ENCODE peak calls at places on chromosome 5, in six cellular contexts. C is B cell; F is upper lobe of right lung; J is breast epithelium; K is NCI-H1092; U is activated T-cell treated with anti-CD3 and anti-CD28 coated beads, Interleukin-2, amount 50 U/mL, for 24 hours. S is an unnamed sample.

GRCh38 chr5:109703827-109704226 is 14.1 kb downstream of the MAN2A1 start:
- DNase-seq in C (no peak), F (no peak), J (no peak), K (no peak), U (no peak), S (no peak)

GRCh38 chr5:55231476-55232193 is 1.8 kb downstream of the CCNO start:
- DNase-seq in C (no peak), F (no peak), J (no peak), K (no peak), U (peak), S (no peak)

GRCh38 chr5:93201061-93201460 is 380.0 kb downstream of the NR2F1-AS1 start:
- DNase-seq in C (no peak), F (no peak), J (no peak), K (no peak), U (no peak), S (no peak)

GRCh38 chr5:9714187-9714586 is 84.0 kb upstream of the TAS2R1 start:
- DNase-seq in C (no peak), F (no peak), J (no peak), K (no peak), U (no peak), S (no peak)

GRCh38 chr5:952597-953271 is 55.9 kb upstream of the NKD2 start:
- DNase-seq in C (no peak), F (no peak), J (no peak), K (no peak), U (no peak), S (no peak)

GRCh38 chr5:172503925-172504730 is 49.8 kb upstream of the SH3PXD2B start:
- DNase-seq in C (no peak), F (peak), J (no peak), K (no peak), U (peak), S (no peak)

GRCh38 chr5:116531635-116532034 is 43.0 kb downstream of the SEMA6A start:
- DNase-seq in C (no peak), F (no peak), J (no peak), K (no peak), U (no peak), S (no peak)

GRCh38 chr5:110366716-110367115 is 359.8 kb downstream of the TMEM232 start:
- DNase-seq in C (no peak), F (no peak), J (no peak), K (no peak), U (no peak), S (no peak)

GRCh38 chr5:141501805-141502204 is 12.9 kb downstream of the PCDHGC5 start:
- DNase-seq in C (no peak), F (no peak), J (no peak), K (no peak), U (no peak), S (no peak)

GRCh38 chr5:139012170-139012569 is 137.0 kb upstream of the LRRTM2 start:
- DNase-seq in C (no peak), F (no peak), J (no peak), K (no peak), U (no peak), S (no peak)

GRCh38 chr5:55711531-55712022 is 547 bp downstream of the SLC38A9 start:
- DNase-seq in C (no peak), F (no peak), J (no peak), K (no peak), U (peak), S (no peak)

GRCh38 chr5:175870820-175871447 is 444 bp upstream of the CPLX2 start:
- DNase-seq in C (no peak), F (no peak), J (no peak), K (no peak), U (no peak), S (no peak)

GRCh38 chr5:13985736-13986418 is 41.4 kb upstream of the DNAH5 start:
- DNase-seq in C (no peak), F (no peak), J (no peak), K (no peak), U (no peak), S (peak)

GRCh38 chr5:2780421-2781171 is 29.1 kb upstream of the IRX2 start:
- DNase-seq in C (no peak), F (peak), J (peak), K (no peak), U (no peak), S (no peak)

GRCh38 chr5:35902032-35902681 is 36.3 kb downstream of the CAPSL start:
- DNase-seq in C (no peak), F (no peak), J (no peak), K (no peak), U (no peak), S (no peak)

GRCh38 chr5:4862500-4862899 is 277.6 kb upstream of the ADAMTS16 start:
- DNase-seq in C (no peak), F (no peak), J (no peak), K (no peak), U (no peak), S (peak)

GRCh38 chr5:158935215-158935614 is 164.5 kb downstream of the EBF1 start:
- DNase-seq in C (no peak), F (no peak), J (no peak), K (no peak), U (no peak), S (no peak)

GRCh38 chr5:32100903-32101302 is 73.2 kb downstream of the GOLPH3 start:
- DNase-seq in C (no peak), F (no peak), J (no peak), K (no peak), U (no peak), S (no peak)

GRCh38 chr5:77973253-77973609 is 197.1 kb upstream of the TBCA start:
- DNase-seq in C (no peak), F (no peak), J (no peak), K (no peak), U (no peak), S (no peak)

GRCh38 chr5:32734822-32735378 is 23.8 kb downstream of the NPR3 start:
- DNase-seq in C (no peak), F (no peak), J (no peak), K (no peak), U (no peak), S (no peak)

GRCh38 chr5:111068208-111068607 is 3.3 kb upstream of the TSLP start:
- DNase-seq in C (no peak), F (no peak), J (no peak), K (no peak), U (no peak), S (no peak)

GRCh38 chr5:71533614-71534013 is 53.5 kb upstream of the MCCC2 start:
- DNase-seq in C (no peak), F (no peak), J (no peak), K (no peak), U (no peak), S (peak)

GRCh38 chr5:15209053-15209762 is 290.8 kb upstream of the FBXL7 start:
- DNase-seq in C (no peak), F (no peak), J (no peak), K (no peak), U (no peak), S (no peak)

GRCh38 chr5:145750194-145750593 is 84.9 kb downstream of the PRELID2 start:
- DNase-seq in C (no peak), F (no peak), J (no peak), K (no peak), U (no peak), S (no peak)

GRCh38 chr5:87361536-87362213 is 51.1 kb downstream of the CCNH start:
- DNase-seq in C (no peak), F (no peak), J (no peak), K (no peak), U (no peak), S (no peak)

GRCh38 chr5:155885199-155885598 is 441.8 kb upstream of the SGCD start:
- DNase-seq in C (no peak), F (no peak), J (no peak), K (no peak), U (no peak), S (no peak)

GRCh38 chr5:143501176-143501840 is 97.8 kb upstream of the NR3C1 start:
- DNase-seq in C (no peak), F (no peak), J (no peak), K (no peak), U (no peak), S (no peak)

GRCh38 chr5:74903165-74903787 is 37.1 kb upstream of the FAM169A start:
- DNase-seq in C (no peak), F (peak), J (peak), K (no peak), U (no peak), S (peak)

GRCh38 chr5:147558826-147559225 is 49.0 kb upstream of the DPYSL3 start:
- DNase-seq in C (no peak), F (no peak), J (no peak), K (peak), U (no peak), S (no peak)

GRCh38 chr5:159178978-159179377 is 30.4 kb downstream of the RNF145 start:
- DNase-seq in C (no peak), F (no peak), J (no peak), K (no peak), U (no peak), S (peak)

S was measured in HCT116.